ENCODE peak calls at places on chromosomes 1 and 21, in eight cellular contexts. Q is Karpas-422; K is HuH-7; E is stimulated activated CD4-positive, alpha-beta T cell treated with anti-CD3 and anti-CD28 coated beads, Interleukin-12 subunit alpha, Interleukin-12 subunit beta, amount 100 ng/mL, for 4 hours; O is NCI-H2081 treated with DMSO at 0.1 percent for 48 hours; N is Caki2; L is sigmoid colon; D is HS-5. R is an unnamed sample.

GRCh38 chr1:41547781-41548560 is 63.5 kb upstream of the EDN2 start:
- DNase-seq in O (no peak), N (no peak), D (no peak), K (no peak), E (no peak), L (peak; percentile 33), Q (no peak), R (no peak)

GRCh38 chr21:29477941-29478340 is 179.2 kb downstream of the BACH1 start:
- DNase-seq in Q (no peak), E (no peak), K (no peak), L (no peak), O (no peak), D (no peak), N (no peak), R (no peak)

GRCh38 chr1:189904509-189904908 is 573.2 kb downstream of the BRINP3 start:
- DNase-seq in D (no peak), K (no peak), N (no peak), O (no peak), Q (no peak), L (no peak), E (no peak), R (no peak)

GRCh38 chr1:1507305-1507704 is 4.7 kb upstream of the ATAD3A start:
- DNase-seq in O (no peak), D (no peak), Q (no peak), N (no peak), E (no peak), K (no peak), L (no peak), R (no peak)

GRCh38 chr1:209797978-209798639 is 7.8 kb downstream of the IRF6 start:
- DNase-seq in E (no peak), N (no peak), D (no peak), O (no peak), K (no peak), Q (peak; percentile 60), L (no peak), R (no peak)

GRCh38 chr1:14238472-14239059 is 359.9 kb upstream of the KAZN start:
- DNase-seq in O (no peak), D (no peak), Q (no peak), E (no peak), L (peak; percentile 94), K (no peak), N (no peak), R (no peak)

GRCh38 chr1:154975409-154976205 is 1.1 kb downstream of the CKS1B start:
- DNase-seq in L (peak; percentile 86), Q (peak; percentile 76), O (no peak), E (peak; percentile 55), D (no peak), N (peak; percentile 63), K (no peak), R (no peak)

GRCh38 chr1:167693425-167694045 is 28.2 kb upstream of the MPZL1 start:
- DNase-seq in N (no peak), O (no peak), L (no peak), E (no peak), D (no peak), Q (no peak), K (no peak), R (no peak)

GRCh38 chr1:47449702-47450552 is 12.1 kb downstream of the FOXD2 start:
- DNase-seq in D (no peak), L (no peak), E (no peak), N (no peak), O (no peak), Q (no peak), K (peak; percentile 97), R (peak; percentile 66)